ENCODE peak calls at places on chromosomes 2 and 18, in four cellular contexts. J, T, P and O are unnamed samples.

GRCh38 chr2:222176890-222177289 is 121.9 kb downstream of the PAX3 start:
- DNase-seq in P (no peak), J (no peak), T (no peak), O (no peak)

GRCh38 chr2:18413794-18414396 is 146.6 kb downstream of the RDH14 start:
- DNase-seq in J (no peak), T (peak; percentile 12), P (peak; percentile 83), O (no peak)

GRCh38 chr2:238864207-238865014 is 16.5 kb downstream of the TWIST2 start:
- DNase-seq in P (peak; percentile 96), T (peak; percentile 86), J (peak; percentile 29), O (no peak)

GRCh38 chr18:28039078-28039477 is 137.9 kb downstream of the CDH2 start:
- DNase-seq in J (no peak), T (no peak), P (peak; percentile 86), O (no peak)

GRCh38 chr2:42195559-42195958 is 26.4 kb downstream of the EML4 start:
- DNase-seq in P (peak; percentile 97), T (no peak), J (no peak), O (no peak)

GRCh38 chr2:235669983-235670962 is 176.4 kb downstream of the AGAP1 start:
- DNase-seq in T (peak; percentile 68), J (no peak), P (no peak), O (no peak)

GRCh38 chr2:228224410-228224809 is 42.9 kb upstream of the SPHKAP start:
- DNase-seq in J (no peak), T (no peak), P (peak; percentile 61), O (no peak)

GRCh38 chr2:27204566-27204965 is 7.3 kb upstream of the ATRAID start:
- DNase-seq in J (no peak), T (no peak), P (no peak), O (no peak)

GRCh38 chr2:52897511-52898085 is 870.0 kb upstream of the CHAC2 start:
- DNase-seq in P (no peak), T (no peak), J (no peak), O (no peak)

GRCh38 chr18:35559867-35560266 is 21.7 kb upstream of the GALNT1 start:
- DNase-seq in P (no peak), J (no peak), T (no peak), O (no peak)